ENCODE peak calls at places on chromosomes 1 and 21, in seven cellular contexts. M is fibroblast of lung, N is right cardiac atrium, O is PC-3, I is ascending aorta, W is body of pancreas, L is adrenal gland. Y is an unnamed sample.

GRCh38 chr1:200330770-200331428 is 78.9 kb downstream of the ZNF281 start:
- DNase-seq in M (no peak), N (no peak), O (no peak), I (no peak), W (no peak), L (no peak), Y (no peak)

GRCh38 chr1:106756752-106757151 is 299.7 kb upstream of the PRMT6 start:
- DNase-seq in M (no peak), N (no peak), O (no peak), I (no peak), W (no peak), L (no peak), Y (no peak)

GRCh38 chr1:35935436-35935835 is 4.5 kb downstream of the AGO3 start:
- DNase-seq in M (peak; percentile 87), N (no peak), O (no peak), I (no peak), W (no peak), L (no peak), Y (no peak)

GRCh38 chr1:4267381-4268261 is 367.5 kb upstream of the C1orf174 start:
- DNase-seq in M (no peak), N (no peak), O (no peak), I (no peak), W (peak; percentile 5), L (no peak), Y (no peak)

GRCh38 chr1:46718340-46718726 is 581 bp downstream of the EFCAB14 start:
- DNase-seq in M (no peak), N (no peak), O (no peak), I (no peak), W (no peak), L (no peak), Y (no peak)

GRCh38 chr1:91731815-91732214 is 154.1 kb downstream of the TGFBR3 start:
- DNase-seq in M (no peak), N (no peak), O (peak; percentile 71), I (no peak), W (peak; percentile 33), L (peak; percentile 39), Y (peak; percentile 29)

GRCh38 chr21:31732891-31733520 is 1.1 kb upstream of the SCAF4 start:
- DNase-seq in M (no peak), N (no peak), O (no peak), I (no peak), W (no peak), L (peak; percentile 19), Y (no peak)

GRCh38 chr1:54816130-54816529 is 15.0 kb upstream of the TTC22 start:
- DNase-seq in M (no peak), N (no peak), O (no peak), I (no peak), W (no peak), L (no peak), Y (no peak)

GRCh38 chr1:161071886-161072371 is 2.2 kb upstream of the ARHGAP30 start:
- DNase-seq in M (peak; percentile 57), N (peak; percentile 75), O (peak; percentile 70), I (no peak), W (peak; percentile 82), L (peak; percentile 50), Y (peak; percentile 22)

GRCh38 chr1:57474097-57474750 is 50.4 kb upstream of the DAB1 start:
- DNase-seq in M (peak; percentile 45), N (no peak), O (no peak), I (no peak), W (no peak), L (no peak), Y (no peak)
- H3K27ac ChIP-seq in M (no peak overlapping the region), N (no peak overlapping the region), O (no peak overlapping the region), I (no peak overlapping the region), W (no peak overlapping the region), L (no peak overlapping the region), Y (no peak overlapping the region)

GRCh38 chr1:156847591-156848460 is 11.1 kb downstream of the INSRR start:
- DNase-seq in M (no peak), N (no peak), O (no peak), I (no peak), W (no peak), L (no peak), Y (no peak)
- H3K4me3 ChIP-seq in M (no peak overlapping the region), N (no peak overlapping the region), O (no peak overlapping the region), I (no peak overlapping the region), W (no peak overlapping the region), L (no peak overlapping the region), Y (no peak overlapping the region)

DNA sequence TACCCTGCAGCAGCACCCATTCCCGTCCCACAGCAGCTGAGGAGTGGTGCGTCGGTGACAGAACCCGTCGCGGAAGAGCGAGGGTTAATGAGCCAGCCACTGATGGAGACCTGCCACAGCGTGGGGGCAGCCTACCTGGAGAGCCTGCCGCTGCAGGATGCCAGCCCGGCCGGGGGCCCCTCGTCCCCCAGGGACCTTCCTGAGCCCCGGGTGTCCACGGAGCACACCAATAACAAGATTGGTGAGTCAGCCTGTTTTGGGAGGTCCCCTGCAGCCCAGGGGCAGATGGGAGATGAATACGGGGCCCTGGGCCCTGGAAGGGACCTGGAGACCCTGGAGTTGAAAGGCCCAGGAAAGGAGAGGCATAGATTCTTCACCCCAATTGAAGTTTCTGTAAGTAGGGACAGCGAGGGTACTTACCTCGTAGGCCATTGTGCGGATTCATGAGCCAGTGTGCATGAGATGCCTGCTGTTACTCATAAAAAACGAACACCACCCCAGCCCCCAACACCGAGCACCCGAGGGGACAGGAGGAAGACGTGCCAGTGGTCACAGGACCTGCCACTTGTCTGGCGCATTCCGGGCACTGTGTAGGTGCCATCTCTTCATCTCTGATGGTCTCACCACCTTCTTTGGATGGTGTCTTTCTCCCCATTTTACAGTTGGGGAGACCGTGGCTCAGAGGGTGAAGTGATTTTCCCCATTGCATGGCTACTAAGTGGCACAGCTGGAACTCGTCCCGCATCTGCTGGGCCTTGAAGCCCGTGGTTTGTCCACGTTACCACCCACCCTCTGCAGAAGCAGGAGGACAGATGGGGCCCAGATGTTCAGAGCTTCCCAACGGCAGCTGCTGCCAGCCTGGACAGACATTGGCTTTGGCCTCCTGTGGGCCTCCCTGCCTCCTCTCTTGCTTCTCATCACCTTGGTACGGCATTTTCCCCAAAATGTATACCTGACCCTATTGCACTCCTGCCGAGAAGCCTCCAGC is 28.3 kb upstream of the TNFRSF1B start:
- DNase-seq in M (peak; percentile 74), N (peak; percentile 32), O (no peak), I (no peak), W (no peak), L (no peak), Y (no peak)
- H3K4me1 ChIP-seq in M (peaks cover 7% of the 10 kb centered on the region), N (no peaks in the 10 kb centered on the region), O (peaks cover 12% of the 10 kb centered on the region), I (no peaks in the 10 kb centered on the region), W (no peaks in the 10 kb centered on the region), L (peaks cover 4% of the 10 kb centered on the region), Y (peaks cover 10% of the 10 kb centered on the region)

GRCh38 chr1:109201123-109201703 is 12.5 kb upstream of the SARS1 start:
- DNase-seq in M (peak; percentile 75), N (no peak), O (peak; percentile 87), I (no peak), W (peak; percentile 47), L (peak; percentile 73), Y (no peak)

GRCh38 chr1:109199710-109200109 is 14.0 kb upstream of the SARS1 start:
- DNase-seq in M (no peak), N (no peak), O (no peak), I (no peak), W (no peak), L (no peak), Y (no peak)

GRCh38 chr1:109197163-109198042 is 16.3 kb upstream of the SARS1 start:
- DNase-seq in M (peak; percentile 97), N (no peak), O (peak; percentile 98), I (no peak), W (peak; percentile 69), L (peak; percentile 96), Y (no peak)

GRCh38 chr1:109198745-109199144 is 15.0 kb upstream of the SARS1 start:
- DNase-seq in M (no peak), N (no peak), O (no peak), I (no peak), W (no peak), L (peak; percentile 69), Y (no peak)

DNA sequence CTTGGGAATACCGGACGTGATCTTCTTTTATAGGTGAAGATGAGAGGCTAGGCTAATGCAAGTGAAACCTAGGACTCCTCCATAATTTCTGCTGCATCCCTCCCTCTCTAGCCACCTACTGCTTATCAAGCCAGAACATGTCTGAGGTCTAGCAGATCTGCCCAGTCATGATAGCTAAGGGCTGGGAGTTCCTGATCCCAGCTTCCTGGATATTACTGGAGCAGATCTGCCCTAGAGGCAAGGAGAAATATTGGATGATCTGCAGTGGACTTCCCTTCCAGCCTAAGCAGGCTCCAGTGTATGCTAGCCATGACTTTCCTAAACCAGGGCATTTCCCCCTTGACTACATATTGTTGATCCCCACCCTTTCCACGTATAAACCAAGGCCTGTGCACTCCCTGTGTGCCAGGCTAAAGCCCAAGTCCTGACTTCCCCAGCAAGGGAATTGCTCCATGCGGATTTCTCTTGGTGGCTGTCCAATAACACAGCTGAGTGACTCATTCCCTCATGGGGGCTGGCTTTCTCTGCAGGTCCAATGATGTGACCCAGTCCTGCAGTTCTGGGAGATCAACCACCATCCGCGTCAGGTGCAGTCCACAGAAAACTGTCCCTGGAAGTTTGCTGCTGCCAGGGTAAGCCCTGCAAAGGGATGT is 15.5 kb upstream of the SARS1 start:
- DNase-seq in M (peak; percentile 91), N (no peak), O (peak; percentile 76), I (peak; percentile 16), W (peak; percentile 46), L (peak; percentile 87), Y (no peak)
- H3K27ac ChIP-seq in M (peak overlapping the region; percentile 61), N (peak overlapping the region; percentile 25), O (peak overlapping the region; percentile 68), I (peak overlapping the region; percentile 62), W (peak overlapping the region; percentile 64), L (peak overlapping the region; percentile 33), Y (no peak overlapping the region)

DNA sequence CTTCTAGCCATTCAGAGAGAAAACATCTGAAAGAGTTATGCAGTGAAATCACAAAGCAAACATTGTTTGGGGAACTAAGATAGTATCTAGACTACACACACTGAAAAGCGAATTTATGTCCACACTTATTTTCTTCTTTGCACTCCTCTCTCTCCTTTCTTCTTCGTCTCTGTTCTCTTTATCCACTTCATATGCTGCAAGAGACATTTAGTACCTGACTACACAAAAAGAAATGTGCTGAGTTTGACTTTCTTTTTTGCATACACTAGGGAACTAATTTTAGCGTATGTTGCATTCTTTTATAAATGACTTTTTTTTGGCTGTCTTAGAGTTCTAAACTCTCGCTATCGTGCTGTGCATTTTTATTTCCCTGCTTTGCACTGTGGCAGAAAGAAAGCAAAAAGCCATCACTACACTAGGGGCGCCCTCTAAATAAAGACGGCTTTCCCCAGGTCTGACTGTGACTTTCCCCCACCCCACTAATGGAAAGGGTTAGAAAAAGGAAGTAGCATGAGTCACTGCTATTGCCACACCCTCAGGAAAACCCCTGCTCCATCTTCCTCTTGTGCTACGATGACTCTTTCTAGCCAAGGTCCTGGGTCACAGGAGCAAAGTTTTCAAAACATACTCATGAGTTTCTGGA is 65.7 kb downstream of the MAP3K7CL start:
- DNase-seq in M (peak; percentile 95), N (no peak), O (peak; percentile 95), I (no peak), W (peak; percentile 80), L (peak; percentile 84), Y (peak; percentile 32)
- H3K4me3 ChIP-seq in M (peak overlapping the region; percentile 17), N (peak overlapping the region; percentile 66), O (peak overlapping the region; percentile 57), I (peak overlapping the region; percentile 46), W (no peak overlapping the region), L (no peak overlapping the region), Y (peak overlapping the region; percentile 30)

DNA sequence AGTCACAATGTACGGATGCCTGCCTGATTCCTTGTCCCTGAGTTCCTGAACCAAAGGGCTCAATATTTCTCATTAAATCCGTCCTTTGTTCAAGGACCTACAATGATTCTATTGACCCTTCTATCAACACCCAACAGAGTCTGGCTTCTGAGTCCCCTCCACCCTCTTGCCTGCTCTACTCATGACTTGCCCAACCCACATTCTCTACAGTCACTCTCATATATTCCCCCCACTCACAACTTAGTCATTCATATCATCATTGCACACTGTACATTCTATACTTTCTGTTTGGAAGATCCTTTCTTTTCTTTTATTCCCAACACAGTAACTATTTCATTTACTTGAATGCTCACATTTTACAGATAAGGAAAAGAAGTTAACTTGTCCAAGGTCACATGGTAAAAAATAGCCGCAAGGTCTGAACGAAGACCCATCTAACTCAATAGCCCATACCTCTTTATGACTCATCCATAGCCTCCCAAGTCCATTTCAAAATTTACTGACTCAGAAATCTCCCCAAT is 3.6 kb downstream of the OTUD7B start:
- DNase-seq in M (peak; percentile 46), N (no peak), O (peak; percentile 54), I (no peak), W (no peak), L (no peak), Y (no peak)
- H3K4me1 ChIP-seq in M (peaks cover 3% of the 10 kb centered on the region), N (peaks cover 2% of the 10 kb centered on the region), O (peaks cover 39% of the 10 kb centered on the region), I (peaks cover 12% of the 10 kb centered on the region), W (peaks cover 51% of the 10 kb centered on the region), L (peaks cover 59% of the 10 kb centered on the region), Y (no peaks in the 10 kb centered on the region)